ENCODE peak calls at places on chromosomes 16 and 17, in four cellular contexts. One of them, this sample, is unnamed. For H3K4me1, the result is how much of the 10 kb centered on the place peaks cover.

GRCh38 chr17:32609085-32609484 is 122.3 kb downstream of the CDK5R1 start:
- DNase-seq in SK-N-SH: peak
- DNase-seq in GM12878: peak
- DNase-seq in K562: no peak
- DNase-seq in this sample: no peak

GRCh38 chr17:76736349-76737081 is 616 bp downstream of the SRSF2 start:
- DNase-seq in SK-N-SH: peak
- DNase-seq in GM12878: no peak
- DNase-seq in K562: peak
- DNase-seq in this sample: no peak

GRCh38 chr16:53509906-53510703 is 7.1 kb upstream of the AKTIP start:
- DNase-seq in SK-N-SH: peak
- DNase-seq in GM12878: no peak
- DNase-seq in K562: peak
- DNase-seq in this sample: no peak

GRCh38 chr16:28549301-28549899 is 4.3 kb upstream of the SGF29 start:
- DNase-seq in SK-N-SH: peak
- DNase-seq in GM12878: no peak
- DNase-seq in K562: no peak
- DNase-seq in this sample: no peak

GRCh38 chr16:19289805-19290490 is 4.4 kb downstream of the CLEC19A start:
- DNase-seq in SK-N-SH: peak
- DNase-seq in GM12878: no peak
- DNase-seq in K562: no peak
- DNase-seq in this sample: no peak

GRCh38 chr16:9072806-9073341 is 18.6 kb upstream of the HAPSTR1 start:
- DNase-seq in SK-N-SH: no peak
- DNase-seq in GM12878: peak
- DNase-seq in K562: no peak
- DNase-seq in this sample: no peak

GRCh38 chr16:56042416-56042815 is 148.9 kb upstream of the GNAO1 start:
- DNase-seq in SK-N-SH: no peak
- DNase-seq in GM12878: no peak
- DNase-seq in K562: no peak
- DNase-seq in this sample: no peak

GRCh38 chr17:12637015-12637414 is 28.7 kb upstream of the MYOCD start:
- DNase-seq in SK-N-SH: no peak
- DNase-seq in GM12878: no peak
- DNase-seq in K562: no peak
- DNase-seq in this sample: peak

GRCh38 chr16:88878967-88879787 is 12.7 kb upstream of the PABPN1L start:
- DNase-seq in SK-N-SH: no peak
- DNase-seq in GM12878: no peak
- DNase-seq in K562: no peak
- DNase-seq in this sample: no peak

GRCh38 chr16:24526701-24527470 is 12.5 kb upstream of the RBBP6 start:
- DNase-seq in SK-N-SH: no peak
- DNase-seq in GM12878: no peak
- DNase-seq in K562: no peak
- DNase-seq in this sample: no peak

GRCh38 chr16:66606000-66606751 is 1.7 kb downstream of the CMTM3 start:
- DNase-seq in SK-N-SH: no peak
- DNase-seq in GM12878: no peak
- DNase-seq in K562: no peak
- DNase-seq in this sample: no peak

GRCh38 chr17:7253082-7253481 is 1.1 kb downstream of the ELP5 start:
- DNase-seq in SK-N-SH: no peak
- DNase-seq in GM12878: no peak
- DNase-seq in K562: no peak
- DNase-seq in this sample: no peak

GRCh38 chr17:82400206-82400605 is 17.9 kb upstream of the HEXD start:
- DNase-seq in SK-N-SH: no peak
- DNase-seq in GM12878: no peak
- DNase-seq in K562: no peak
- DNase-seq in this sample: no peak

GRCh38 chr16:81189100-81189664 is 49.3 kb upstream of the BCO1 start:
- DNase-seq in SK-N-SH: peak
- DNase-seq in GM12878: no peak
- DNase-seq in K562: no peak
- DNase-seq in this sample: no peak

GRCh38 chr17:37608369-37609169 is 649 bp downstream of the SYNRG start:
- DNase-seq in SK-N-SH: peak
- DNase-seq in GM12878: no peak
- DNase-seq in K562: no peak
- DNase-seq in this sample: peak

GRCh38 chr16:27721548-27722265 is 171.8 kb downstream of the KATNIP start:
- DNase-seq in SK-N-SH: peak
- DNase-seq in GM12878: no peak
- DNase-seq in K562: no peak
- DNase-seq in this sample: no peak

GRCh38 chr17:7046127-7046724 is 2.3 kb upstream of the SLC16A11 start:
- DNase-seq in SK-N-SH: no peak
- DNase-seq in GM12878: no peak
- DNase-seq in K562: no peak
- DNase-seq in this sample: no peak

GRCh38 chr16:14358697-14359305 is 271.3 kb downstream of the PARN start:
- DNase-seq in SK-N-SH: no peak
- DNase-seq in GM12878: no peak
- DNase-seq in K562: no peak
- DNase-seq in this sample: no peak

GRCh38 chr17:33112763-33113162 is 121.1 kb downstream of the SPACA3 start:
- DNase-seq in SK-N-SH: no peak
- DNase-seq in GM12878: no peak
- DNase-seq in K562: no peak
- DNase-seq in this sample: no peak

GRCh38 chr16:82082543-82083244 is 47.6 kb downstream of the HSD17B2 start:
- DNase-seq in SK-N-SH: no peak
- DNase-seq in GM12878: no peak
- DNase-seq in K562: no peak
- DNase-seq in this sample: no peak

GRCh38 chr17:5815396-5815795 is 231.1 kb upstream of the NLRP1 start:
- DNase-seq in SK-N-SH: no peak
- DNase-seq in GM12878: no peak
- DNase-seq in K562: no peak
- DNase-seq in this sample: no peak

GRCh38 chr16:31113420-31114124 is 3.9 kb upstream of the KAT8 start:
- DNase-seq in SK-N-SH: no peak
- DNase-seq in GM12878: no peak
- DNase-seq in K562: no peak
- DNase-seq in this sample: no peak
- H3K4me1 ChIP-seq in SK-N-SH: under half
- H3K4me1 ChIP-seq in GM12878: under half
- H3K4me1 ChIP-seq in K562: under half
- H3K4me1 ChIP-seq in this sample: under half

GRCh38 chr16:3190949-3191353 is 2.9 kb downstream of the OR1F1 start:
- DNase-seq in SK-N-SH: no peak
- DNase-seq in GM12878: no peak
- DNase-seq in K562: no peak
- DNase-seq in this sample: no peak
- TF ChIP-seq TAF1 in SK-N-SH: no peak
- TF ChIP-seq TAF1 in GM12878: no peak
- TF ChIP-seq TAF1 in K562: no peak
- TF ChIP-seq TAF1 in this sample: no peak

GRCh38 chr17:78367193-78367592 is 7.3 kb upstream of the SOCS3 start:
- DNase-seq in SK-N-SH: no peak
- DNase-seq in GM12878: no peak
- DNase-seq in K562: no peak
- DNase-seq in this sample: no peak

GRCh38 chr17:78368854-78369495 is 9.1 kb upstream of the SOCS3 start:
- DNase-seq in SK-N-SH: no peak
- DNase-seq in GM12878: no peak
- DNase-seq in K562: no peak
- DNase-seq in this sample: no peak

GRCh38 chr17:78368348-78368747 is 8.5 kb upstream of the SOCS3 start:
- DNase-seq in SK-N-SH: no peak
- DNase-seq in GM12878: no peak
- DNase-seq in K562: no peak
- DNase-seq in this sample: no peak

GRCh38 chr17:78372811-78373210 is 5.6 kb upstream of the PGS1 start:
- DNase-seq in SK-N-SH: no peak
- DNase-seq in GM12878: no peak
- DNase-seq in K562: no peak
- DNase-seq in this sample: no peak

DNA sequence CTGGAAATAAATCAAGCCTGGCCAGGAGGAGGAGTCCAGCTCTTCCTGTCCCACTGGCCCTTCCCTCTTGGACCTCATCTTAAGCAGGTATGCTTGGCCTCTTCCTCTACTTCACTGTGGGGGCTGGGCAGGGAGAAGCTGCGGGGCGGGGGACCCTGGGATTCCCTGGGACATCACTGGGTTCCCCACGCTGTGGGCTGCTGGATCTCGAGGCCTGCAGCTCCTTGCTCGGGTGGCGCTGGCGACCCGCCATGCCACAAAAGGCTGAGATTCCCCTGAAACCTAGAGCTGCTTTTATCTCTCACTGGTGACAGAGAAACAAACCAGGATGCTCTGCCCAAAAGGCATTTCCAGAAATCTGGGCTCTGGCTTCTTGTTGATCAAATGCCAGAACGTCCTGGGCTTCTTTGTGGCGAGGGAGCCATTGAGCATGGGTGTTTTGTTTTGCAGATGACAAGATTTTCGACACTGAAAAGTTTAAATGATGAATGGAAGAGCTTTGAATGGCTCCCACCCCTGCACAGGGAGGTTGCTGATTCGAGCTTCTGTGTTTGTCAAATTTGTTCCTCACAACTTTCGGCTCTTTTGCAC is 8.6 kb upstream of the PGS1 start:
- DNase-seq in SK-N-SH: peak
- DNase-seq in GM12878: no peak
- DNase-seq in K562: no peak
- DNase-seq in this sample: no peak
- H3K4me1 ChIP-seq in SK-N-SH: under half
- H3K4me1 ChIP-seq in GM12878: under half
- H3K4me1 ChIP-seq in K562: under half
- H3K4me1 ChIP-seq in this sample: half or more

DNA sequence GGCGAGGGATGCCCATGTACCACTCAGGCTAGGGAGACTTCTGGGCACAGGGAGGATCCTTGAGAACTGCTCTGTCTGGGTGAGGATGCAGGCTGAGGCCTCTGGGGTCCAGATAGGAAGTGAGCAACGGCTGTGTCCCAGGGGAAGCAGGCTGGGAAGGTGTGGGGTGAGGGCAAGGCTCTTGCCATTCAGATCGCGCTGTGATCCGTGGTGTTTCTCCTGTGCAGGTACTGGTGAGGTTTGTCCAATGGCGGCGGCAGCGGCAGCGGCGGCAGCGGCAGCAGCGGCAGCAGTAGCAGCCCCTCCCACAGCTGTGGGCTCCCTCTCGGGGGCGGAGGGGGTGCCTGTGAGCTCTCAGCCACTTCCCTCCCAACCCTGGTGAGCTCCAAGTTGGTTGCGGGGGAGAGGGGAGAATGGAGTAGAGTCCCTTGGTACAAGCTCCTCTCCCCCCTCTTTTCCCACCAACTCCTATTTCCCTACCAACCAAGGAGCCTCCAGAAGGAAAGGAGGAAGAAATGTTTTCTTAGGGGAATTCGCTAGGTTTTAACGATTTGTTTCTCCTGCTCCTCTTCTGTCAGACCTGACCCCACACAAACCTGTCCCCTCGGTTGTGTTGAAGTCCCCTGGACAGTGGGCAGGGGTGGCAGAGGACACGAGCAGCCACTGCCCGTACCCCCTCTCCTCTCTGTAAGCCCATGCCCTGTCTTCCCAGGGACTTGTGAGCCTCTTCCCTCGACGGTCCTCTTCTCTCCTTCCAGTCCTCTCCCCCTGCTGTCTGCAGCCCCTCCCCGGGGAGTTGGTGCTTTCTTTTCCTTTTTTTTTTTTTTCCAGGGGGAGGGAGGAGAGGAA is 1.9 kb upstream of the PRRT2 start:
- DNase-seq in SK-N-SH: no peak
- DNase-seq in GM12878: no peak
- DNase-seq in K562: no peak
- DNase-seq in this sample: no peak
- TF ChIP-seq TAF1 in SK-N-SH: no peak
- TF ChIP-seq TAF1 in GM12878: no peak
- TF ChIP-seq TAF1 in K562: no peak
- TF ChIP-seq TAF1 in this sample: no peak

DNA sequence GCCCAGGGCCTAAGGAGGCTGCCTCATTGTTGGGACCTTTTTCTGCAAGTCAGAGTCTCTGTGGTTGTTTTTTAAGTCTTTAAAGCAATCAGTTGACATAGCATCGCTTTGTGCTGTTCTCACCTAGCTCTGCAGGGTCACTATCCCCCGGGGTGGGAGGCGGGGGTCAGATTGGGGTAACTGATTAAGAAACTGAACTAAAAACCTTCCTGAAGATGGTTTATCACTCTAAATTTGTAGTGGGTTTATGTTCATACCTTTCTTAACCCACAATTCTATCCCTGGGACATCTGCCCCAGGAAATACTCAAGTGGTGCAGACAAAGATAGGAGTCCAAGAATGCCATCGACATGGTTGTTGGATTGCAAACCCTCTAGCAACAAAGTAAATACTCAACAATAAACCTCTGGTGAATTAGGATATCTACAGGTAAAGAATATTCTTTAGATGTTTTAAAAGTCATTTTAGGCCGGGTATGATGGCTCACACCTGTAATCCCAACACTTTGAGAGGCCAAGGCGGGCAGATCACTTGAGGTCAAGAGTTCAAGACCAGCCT is 28.1 kb downstream of the LLGL2 start:
- DNase-seq in SK-N-SH: no peak
- DNase-seq in GM12878: no peak
- DNase-seq in K562: no peak
- DNase-seq in this sample: no peak
- H3K4me1 ChIP-seq in SK-N-SH: under half
- H3K4me1 ChIP-seq in GM12878: under half
- H3K4me1 ChIP-seq in K562: under half
- H3K4me1 ChIP-seq in this sample: under half

DNA sequence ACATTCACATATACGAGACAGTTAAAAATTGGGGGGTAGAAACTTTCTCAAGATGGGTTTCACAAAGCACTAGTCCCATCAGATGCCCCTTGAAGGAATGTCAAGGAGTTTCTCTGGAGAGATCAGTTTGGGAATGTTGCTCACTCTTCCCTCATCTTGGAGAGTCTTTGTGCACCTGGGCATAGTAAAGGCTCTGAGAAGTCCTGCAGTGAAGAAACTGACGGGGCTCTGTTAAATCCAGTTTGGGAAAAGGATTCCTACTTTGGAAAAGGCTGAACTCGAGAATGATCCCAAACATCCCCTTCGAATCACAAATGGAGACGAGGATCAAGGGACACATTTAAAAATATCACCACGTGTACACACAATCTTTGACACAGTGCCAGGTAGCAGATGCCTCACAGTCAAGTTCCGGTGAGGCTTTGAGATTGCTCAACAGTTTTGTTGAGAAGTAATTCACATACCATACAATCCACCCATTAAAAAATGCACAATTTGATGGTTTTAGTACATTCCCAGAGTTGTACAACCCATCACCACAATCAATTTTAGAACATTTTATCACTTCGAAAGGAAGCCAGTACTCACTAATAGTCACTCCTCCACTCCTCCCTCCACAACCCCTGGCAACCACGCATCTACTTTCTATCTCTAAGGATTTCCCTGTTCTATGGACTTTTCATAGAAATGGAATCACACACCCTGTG is 203.4 kb upstream of the FOXF1 start:
- DNase-seq in SK-N-SH: no peak
- DNase-seq in GM12878: no peak
- DNase-seq in K562: no peak
- DNase-seq in this sample: no peak
- TF ChIP-seq TAF1 in SK-N-SH: no peak
- TF ChIP-seq TAF1 in GM12878: no peak
- TF ChIP-seq TAF1 in K562: no peak
- TF ChIP-seq TAF1 in this sample: no peak